ENCODE peak calls at places on chromosomes 16 and 17, in nine cellular contexts. M is left ventricle myocardium inferior, R is psoas muscle, V is A549, B is HFF-Myc, U is kidney, G is brain microvascular endothelial cell, X is dorsolateral prefrontal cortex, N is astrocyte of the spinal cord. O is an unnamed sample.

GRCh38 chr17:7175363-7175733 is 3.8 kb downstream of the ASGR1 start:
- DNase-seq in M (no peak), R (no peak), V (no peak), B (no peak), U (no peak), G (no peak), X (no peak), N (no peak), O (no peak)

GRCh38 chr17:15498107-15498506 is 30.7 kb upstream of the CDRT4 start:
- DNase-seq in M (no peak), R (no peak), V (peak), B (no peak), U (no peak), G (no peak), X (no peak), N (no peak), O (no peak)

GRCh38 chr17:4241535-4241934 is 22.2 kb downstream of the ANKFY1 start:
- DNase-seq in M (no peak), R (no peak), V (no peak), B (no peak), U (no peak), G (no peak), X (no peak), N (no peak), O (no peak)

GRCh38 chr17:45043268-45043681 is 8.2 kb downstream of the DCAKD start:
- DNase-seq in M (peak), R (no peak), V (no peak), B (no peak), U (no peak), G (no peak), X (no peak), N (peak), O (no peak)

GRCh38 chr17:76076100-76076764 is 1.7 kb downstream of the GALR2 start:
- DNase-seq in M (no peak), R (no peak), V (no peak), B (no peak), U (peak), G (no peak), X (no peak), N (no peak), O (no peak)

GRCh38 chr17:35493040-35493439 is 44.4 kb downstream of the SLFN12L start:
- DNase-seq in M (no peak), R (no peak), V (no peak), B (no peak), U (no peak), G (no peak), X (no peak), N (no peak), O (no peak)

GRCh38 chr16:7976125-7976524 is 614.2 kb downstream of the TMEM114 start:
- DNase-seq in M (no peak), R (no peak), V (no peak), B (no peak), U (no peak), G (no peak), X (no peak), N (no peak), O (no peak)

GRCh38 chr16:8962393-8963009 is 1.2 kb downstream of the USP7 start:
- DNase-seq in M (no peak), R (peak), V (no peak), B (no peak), U (peak), G (no peak), X (no peak), N (no peak), O (no peak)

GRCh38 chr16:18039931-18040330 is 296.6 kb downstream of the NPIPA8 start:
- DNase-seq in M (no peak), R (no peak), V (no peak), B (no peak), U (no peak), G (no peak), X (no peak), N (no peak), O (no peak)

GRCh38 chr17:61846976-61847375 is 16.4 kb downstream of the BRIP1 start:
- DNase-seq in M (no peak), R (no peak), V (no peak), B (no peak), U (no peak), G (no peak), X (no peak), N (no peak), O (no peak)

GRCh38 chr17:57995076-57995956 is 7.3 kb upstream of the VEZF1 start:
- DNase-seq in M (peak), R (peak), V (peak), B (peak), U (no peak), G (peak), X (peak), N (peak), O (peak)

DNA sequence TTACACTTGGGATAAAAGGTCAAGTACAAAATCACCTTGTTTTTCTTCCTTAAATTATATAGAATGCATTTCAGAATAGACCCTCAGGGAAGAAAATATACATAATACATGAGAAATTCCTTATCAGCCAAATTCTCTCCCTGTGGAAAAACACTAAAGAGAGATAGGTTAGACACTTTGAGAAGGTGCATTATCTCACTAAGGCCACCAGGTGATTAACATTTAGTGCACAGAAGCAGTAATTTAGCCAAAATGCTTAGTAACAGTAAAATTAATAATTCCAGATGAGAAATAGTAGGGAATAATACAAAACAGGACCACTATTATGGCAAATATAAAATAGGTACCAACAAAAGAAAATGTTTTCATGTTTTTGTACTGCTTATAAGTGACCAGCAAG is 185.3 kb upstream of the C17orf78 start:
- DNase-seq in M (no peak), R (no peak), V (no peak), B (no peak), U (no peak), G (no peak), X (no peak), N (no peak), O (no peak)
- TF ChIP-seq CTCF in M (no peak), R (no peak), V (no peak), B (no peak), U (no peak), G (no peak), X (no peak), N (peak), O (no peak)

GRCh38 chr16:11057696-11058345 is 113.5 kb downstream of the CLEC16A start:
- DNase-seq in M (no peak), R (no peak), V (no peak), B (no peak), U (no peak), G (no peak), X (no peak), N (no peak), O (no peak)

GRCh38 chr16:11056989-11057645 is 112.8 kb downstream of the CLEC16A start:
- DNase-seq in M (no peak), R (no peak), V (no peak), B (no peak), U (no peak), G (no peak), X (no peak), N (no peak), O (no peak)

GRCh38 chr16:11058820-11059219 is 114.5 kb downstream of the CLEC16A start:
- DNase-seq in M (no peak), R (no peak), V (no peak), B (no peak), U (no peak), G (no peak), X (no peak), N (no peak), O (no peak)

GRCh38 chr16:11053916-11054460 is 109.6 kb downstream of the CLEC16A start:
- DNase-seq in M (no peak), R (no peak), V (no peak), B (no peak), U (no peak), G (no peak), X (no peak), N (no peak), O (no peak)

DNA sequence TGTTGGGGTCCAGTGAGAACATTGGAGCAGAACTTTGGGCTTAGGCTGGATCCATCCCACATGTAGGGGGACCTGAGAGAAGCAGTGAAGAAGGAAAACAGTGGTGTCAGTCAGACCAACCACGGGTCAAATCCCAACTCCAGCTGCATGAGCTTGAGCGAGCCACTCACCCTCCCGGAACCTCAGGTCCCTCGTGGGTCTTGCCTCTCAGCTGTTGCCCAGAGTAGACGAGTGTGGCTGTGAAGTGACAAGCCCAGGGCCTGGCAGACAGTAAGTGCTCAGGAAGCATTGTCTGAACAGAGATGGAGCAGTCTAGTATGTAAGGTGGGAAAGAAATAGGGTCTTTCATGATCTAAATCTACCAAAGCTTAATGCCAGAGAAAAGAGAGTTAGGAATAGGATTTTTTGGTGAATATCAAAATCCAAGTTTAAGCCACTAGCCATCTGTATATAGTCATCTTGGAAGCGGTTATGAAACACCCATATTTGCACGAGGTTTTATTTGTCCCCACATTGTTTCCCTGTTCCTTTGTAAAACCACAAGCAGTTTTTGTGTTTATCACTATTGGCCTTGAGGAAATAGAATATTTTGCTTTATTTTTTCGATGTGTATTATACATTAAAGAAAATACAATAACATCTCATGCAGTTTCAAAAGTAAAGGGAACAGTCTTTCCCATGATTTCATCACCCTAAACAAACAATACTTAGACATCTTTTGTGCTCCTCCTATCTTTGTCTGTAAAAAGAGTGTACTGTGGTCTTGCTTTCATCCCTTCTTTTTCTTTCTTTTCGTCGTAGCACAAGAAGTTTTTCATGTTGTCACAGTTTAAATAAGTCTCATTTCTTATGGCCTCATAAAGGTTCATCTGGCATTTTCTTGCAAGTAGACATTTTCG is 112.0 kb downstream of the CLEC16A start:
- DNase-seq in M (no peak), R (no peak), V (no peak), B (no peak), U (no peak), G (no peak), X (no peak), N (peak), O (no peak)
- H3K4me3 ChIP-seq in M (no peak), R (no peak), V (no peak), B (no peak), U (no peak), G (no peak), X (no peak), N (no peak), O (no peak)

GRCh38 chr16:80631581-80631980 is 90.8 kb downstream of the DYNLRB2 start:
- DNase-seq in M (no peak), R (no peak), V (no peak), B (no peak), U (no peak), G (peak), X (no peak), N (peak), O (no peak)
- TF ChIP-seq CTCF in M (no peak), R (no peak), V (no peak), B (no peak), U (no peak), G (no peak), X (no peak), N (no peak), O (no peak)

DNA sequence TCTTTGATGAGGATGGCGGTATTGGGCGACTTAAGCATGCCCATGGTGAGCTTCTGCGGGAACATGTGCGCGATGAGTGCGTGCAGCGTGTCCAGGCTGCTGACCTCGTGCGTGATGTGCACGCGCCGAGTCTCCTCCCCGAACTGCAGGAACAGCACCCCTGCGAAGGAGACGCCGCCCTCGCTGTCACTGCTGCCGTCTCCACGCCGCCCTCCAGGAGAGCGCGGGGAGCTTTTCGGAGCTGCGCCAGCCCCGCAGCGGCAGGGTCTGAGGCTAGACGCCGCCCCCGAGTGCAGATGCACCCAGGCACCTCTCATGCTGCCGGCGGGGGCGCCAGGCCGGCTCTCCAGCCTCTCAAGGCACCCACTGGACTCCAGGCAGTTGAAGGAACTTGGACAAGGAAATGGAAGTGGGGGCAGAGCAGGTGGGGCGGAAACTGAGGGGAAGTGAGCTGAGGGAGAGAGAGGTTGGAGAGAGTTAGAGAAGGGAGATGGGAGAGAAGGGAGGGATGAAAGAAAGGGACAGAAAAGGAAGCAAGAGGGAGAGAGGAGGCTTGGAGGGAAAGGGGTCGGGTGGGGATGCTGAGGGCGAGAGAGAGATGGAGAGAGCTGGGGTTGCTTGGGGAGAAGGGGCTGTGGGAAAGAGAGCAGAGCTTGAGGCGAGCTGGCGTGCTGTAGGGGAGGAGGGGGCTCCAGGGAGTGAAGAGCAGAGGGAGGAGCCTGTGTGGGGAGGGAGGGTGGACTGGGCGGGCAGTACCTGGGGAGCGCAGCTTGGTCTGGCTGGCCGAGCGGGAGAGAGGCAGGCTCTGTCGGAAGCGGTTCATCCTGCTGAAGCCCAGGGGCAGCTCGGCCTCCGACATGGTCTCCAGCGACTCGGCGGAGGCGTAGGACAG is 42.1 kb downstream of the SRCIN1 start:
- DNase-seq in M (no peak), R (no peak), V (no peak), B (no peak), U (no peak), G (no peak), X (no peak), N (no peak), O (no peak)
- H3K4me3 ChIP-seq in M (no peak), R (no peak), V (no peak), B (no peak), U (no peak), G (no peak), X (no peak), N (no peak), O (no peak)

GRCh38 chr17:81251091-81251942 is 12.2 kb downstream of the NDUFAF8 start:
- DNase-seq in M (peak), R (no peak), V (no peak), B (no peak), U (peak), G (no peak), X (no peak), N (no peak), O (no peak)
- TF ChIP-seq CTCF in M (no peak), R (no peak), V (no peak), B (no peak), U (no peak), G (no peak), X (no peak), N (no peak), O (no peak)

DNA sequence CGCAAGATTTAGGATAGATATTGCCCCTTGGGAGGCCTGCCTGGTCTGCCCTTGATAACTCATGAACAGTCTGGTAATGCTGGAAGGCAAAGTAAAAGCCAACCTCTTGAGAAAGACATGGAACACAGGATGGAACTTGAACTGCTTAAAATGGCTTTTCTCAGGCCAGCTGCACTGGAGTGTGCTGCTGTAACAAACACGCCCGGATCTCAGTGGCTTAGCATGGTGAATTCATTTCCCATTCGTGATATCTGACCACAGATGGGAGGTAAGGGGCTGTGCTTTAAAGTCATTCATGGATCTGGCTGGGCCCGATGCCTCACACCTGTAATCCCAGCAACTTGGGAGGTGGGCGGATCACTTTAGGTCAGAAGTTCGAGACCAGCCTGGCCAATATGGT is 113.2 kb downstream of the WWOX start:
- DNase-seq in M (no peak), R (no peak), V (no peak), B (no peak), U (no peak), G (no peak), X (no peak), N (no peak), O (no peak)
- H3K4me3 ChIP-seq in M (no peak), R (no peak), V (no peak), B (no peak), U (no peak), G (no peak), X (no peak), N (no peak), O (no peak)

DNA sequence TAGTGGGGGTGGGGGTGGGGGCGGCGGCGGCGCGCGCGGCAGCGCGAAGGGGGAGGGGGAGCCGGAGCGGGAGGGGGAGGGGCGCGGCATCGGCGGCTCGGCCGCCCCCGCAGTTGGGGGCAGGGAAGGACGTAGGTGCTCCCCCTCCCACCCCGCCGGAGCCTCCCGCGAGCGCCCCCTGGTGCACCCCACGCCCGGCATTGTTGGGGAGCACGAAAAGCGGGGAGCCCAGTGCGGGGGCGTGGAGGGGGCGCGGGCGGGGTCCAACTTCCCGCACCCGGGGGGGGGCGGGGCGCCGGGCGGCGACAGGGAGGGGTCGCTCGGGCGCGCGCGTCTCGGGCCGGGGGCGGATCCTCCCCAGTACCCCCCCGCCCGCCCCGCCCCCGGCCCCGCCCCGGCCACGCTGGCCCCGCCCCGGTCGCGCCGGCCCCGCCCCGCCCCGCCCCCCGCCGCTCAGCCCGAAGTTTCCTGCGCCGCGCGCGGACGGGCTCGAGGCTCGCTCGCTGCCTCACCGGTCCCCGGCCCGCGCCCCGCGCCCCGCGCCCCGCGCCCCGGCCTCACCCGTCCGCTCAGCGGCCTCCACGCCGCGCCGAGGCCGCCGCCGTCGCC is at the start of gene CACNA1H:
- DNase-seq in M (peak), R (no peak), V (no peak), B (no peak), U (no peak), G (no peak), X (no peak), N (no peak), O (no peak)
- TF ChIP-seq CTCF in M (peak), R (no peak), V (peak), B (peak), U (no peak), G (no peak), X (peak), N (peak), O (no peak)

DNA sequence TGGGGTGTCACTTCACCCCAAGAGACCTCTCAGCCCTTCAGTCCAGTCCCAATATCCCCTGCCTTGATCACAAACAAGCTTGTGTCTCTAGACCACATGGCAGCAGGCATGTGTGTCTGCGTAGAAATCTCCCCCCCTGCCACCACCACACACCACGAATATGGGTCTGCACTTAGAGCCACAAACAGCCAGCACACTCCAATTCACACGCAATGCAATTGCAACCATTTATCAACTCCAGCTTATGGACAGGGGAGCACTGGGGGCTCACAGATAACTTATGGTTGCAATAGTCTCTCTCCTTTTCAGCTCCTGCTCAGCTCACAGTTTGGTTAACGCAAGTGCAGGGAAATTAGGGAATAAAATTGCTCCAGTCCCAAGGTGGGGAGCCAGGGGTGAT is 2.6 kb downstream of the HOXB9 start:
- DNase-seq in M (no peak), R (no peak), V (no peak), B (no peak), U (no peak), G (no peak), X (no peak), N (peak), O (no peak)
- H3K4me3 ChIP-seq in M (no peak), R (no peak), V (no peak), B (no peak), U (peak), G (no peak), X (no peak), N (peak), O (no peak)

GRCh38 chr17:27430383-27430840 is 25.8 kb upstream of the KSR1 start:
- DNase-seq in M (no peak), R (no peak), V (no peak), B (no peak), U (no peak), G (no peak), X (peak), N (no peak), O (no peak)

GRCh38 chr17:27429666-27430382 is 26.4 kb upstream of the KSR1 start:
- DNase-seq in M (no peak), R (no peak), V (no peak), B (no peak), U (no peak), G (no peak), X (peak), N (no peak), O (no peak)

GRCh38 chr17:27428781-27429505 is 27.3 kb upstream of the KSR1 start:
- DNase-seq in M (no peak), R (no peak), V (no peak), B (no peak), U (no peak), G (no peak), X (peak), N (no peak), O (no peak)

GRCh38 chr17:27433521-27433920 is 22.7 kb upstream of the KSR1 start:
- DNase-seq in M (no peak), R (no peak), V (no peak), B (no peak), U (no peak), G (no peak), X (peak), N (no peak), O (no peak)

GRCh38 chr17:27430882-27431491 is 25.3 kb upstream of the KSR1 start:
- DNase-seq in M (peak), R (peak), V (peak), B (peak), U (no peak), G (peak), X (peak), N (peak), O (no peak)
- TF ChIP-seq CTCF in M (peak), R (peak), V (peak), B (peak), U (peak), G (peak), X (peak), N (peak), O (peak)